ENCODE peak calls at places on chromosomes 16 and 17, in five cellular contexts. One of them, this sample, is unnamed.

GRCh38 chr16:10619271-10619849 is 39.0 kb upstream of the EMP2 start:
- DNase-seq in upper lobe of right lung: peak; percentile 85
- DNase-seq in right cardiac atrium: peak; percentile 61
- DNase-seq in transverse colon: peak; percentile 85
- DNase-seq in GM23248: peak; percentile 31
- DNase-seq in this sample: no peak

GRCh38 chr17:81690066-81690465 is 6.3 kb downstream of the HGS start:
- DNase-seq in upper lobe of right lung: no peak
- DNase-seq in right cardiac atrium: no peak
- DNase-seq in transverse colon: no peak
- DNase-seq in GM23248: no peak
- DNase-seq in this sample: no peak

GRCh38 chr17:53894591-53894990 is 71.9 kb downstream of the KIF2B start:
- DNase-seq in upper lobe of right lung: no peak
- DNase-seq in right cardiac atrium: no peak
- DNase-seq in transverse colon: no peak
- DNase-seq in GM23248: no peak
- DNase-seq in this sample: no peak

GRCh38 chr16:24931091-24931490 is 84.1 kb downstream of the ARHGAP17 start:
- DNase-seq in upper lobe of right lung: no peak
- DNase-seq in right cardiac atrium: no peak
- DNase-seq in transverse colon: no peak
- DNase-seq in GM23248: no peak
- DNase-seq in this sample: no peak

GRCh38 chr17:3798273-3799180 is 2.5 kb downstream of the ITGAE start:
- DNase-seq in upper lobe of right lung: no peak
- DNase-seq in right cardiac atrium: no peak
- DNase-seq in transverse colon: no peak
- DNase-seq in GM23248: peak; percentile 9
- DNase-seq in this sample: no peak

GRCh38 chr16:31052131-31052530 is 18.8 kb downstream of the STX4 start:
- DNase-seq in upper lobe of right lung: no peak
- DNase-seq in right cardiac atrium: no peak
- DNase-seq in transverse colon: peak; percentile 36
- DNase-seq in GM23248: peak; percentile 97
- DNase-seq in this sample: peak; percentile 73

GRCh38 chr16:28951410-28951943 is 740 bp downstream of the NFATC2IP start:
- DNase-seq in upper lobe of right lung: no peak
- DNase-seq in right cardiac atrium: no peak
- DNase-seq in transverse colon: peak; percentile 74
- DNase-seq in GM23248: peak; percentile 53
- DNase-seq in this sample: no peak

GRCh38 chr17:50686494-50687199 is 21.1 kb downstream of the ANKRD40 start:
- DNase-seq in upper lobe of right lung: peak; percentile 66
- DNase-seq in right cardiac atrium: peak; percentile 81
- DNase-seq in transverse colon: peak; percentile 89
- DNase-seq in GM23248: peak; percentile 90
- DNase-seq in this sample: no peak

GRCh38 chr16:65453646-65454045 is 331.8 kb upstream of the CDH11 start:
- DNase-seq in upper lobe of right lung: no peak
- DNase-seq in right cardiac atrium: no peak
- DNase-seq in transverse colon: no peak
- DNase-seq in GM23248: no peak
- DNase-seq in this sample: no peak

GRCh38 chr17:62704381-62704971 is 77.0 kb downstream of the MRC2 start:
- DNase-seq in upper lobe of right lung: peak; percentile 76
- DNase-seq in right cardiac atrium: peak; percentile 51
- DNase-seq in transverse colon: peak; percentile 55
- DNase-seq in GM23248: peak; percentile 53
- DNase-seq in this sample: peak; percentile 60

GRCh38 chr16:35751191-35751941 is 2292.0 kb downstream of the TP53TG3F start:
- DNase-seq in upper lobe of right lung: no peak
- DNase-seq in right cardiac atrium: no peak
- DNase-seq in transverse colon: no peak
- DNase-seq in GM23248: no peak
- DNase-seq in this sample: peak; percentile 4

GRCh38 chr17:64382184-64382583 is 8.5 kb downstream of the PECAM1 start:
- DNase-seq in upper lobe of right lung: peak; percentile 3
- DNase-seq in right cardiac atrium: no peak
- DNase-seq in transverse colon: no peak
- DNase-seq in GM23248: no peak
- DNase-seq in this sample: no peak

GRCh38 chr17:45018514-45019176 is 32.8 kb downstream of the DCAKD start:
- DNase-seq in upper lobe of right lung: no peak
- DNase-seq in right cardiac atrium: peak; percentile 38
- DNase-seq in transverse colon: peak; percentile 41
- DNase-seq in GM23248: peak; percentile 41
- DNase-seq in this sample: no peak

GRCh38 chr17:57909548-57909947 is 45.7 kb downstream of the CUEDC1 start:
- DNase-seq in upper lobe of right lung: no peak
- DNase-seq in right cardiac atrium: no peak
- DNase-seq in transverse colon: no peak
- DNase-seq in GM23248: no peak
- DNase-seq in this sample: no peak

GRCh38 chr17:10217916-10218315 is 19.5 kb upstream of the GAS7 start:
- DNase-seq in upper lobe of right lung: no peak
- DNase-seq in right cardiac atrium: no peak
- DNase-seq in transverse colon: no peak
- DNase-seq in GM23248: peak; percentile 35
- DNase-seq in this sample: no peak

GRCh38 chr16:15518412-15519351 is 84.3 kb downstream of the BMERB1 start:
- DNase-seq in upper lobe of right lung: no peak
- DNase-seq in right cardiac atrium: peak; percentile 78
- DNase-seq in transverse colon: no peak
- DNase-seq in GM23248: peak; percentile 72
- DNase-seq in this sample: no peak

GRCh38 chr16:2813661-2814288 is 3.3 kb upstream of the PRSS21 start:
- DNase-seq in upper lobe of right lung: peak; percentile 46
- DNase-seq in right cardiac atrium: no peak
- DNase-seq in transverse colon: no peak
- DNase-seq in GM23248: no peak
- DNase-seq in this sample: no peak

GRCh38 chr17:81419333-81419885 is 24.2 kb downstream of the BAHCC1 start:
- DNase-seq in upper lobe of right lung: peak; percentile 93
- DNase-seq in right cardiac atrium: peak; percentile 96
- DNase-seq in transverse colon: peak; percentile 82
- DNase-seq in GM23248: peak; percentile 93
- DNase-seq in this sample: peak; percentile 54

GRCh38 chr16:64206877-64207276 is 915.0 kb downstream of the CDH11 start:
- DNase-seq in upper lobe of right lung: no peak
- DNase-seq in right cardiac atrium: no peak
- DNase-seq in transverse colon: no peak
- DNase-seq in GM23248: no peak
- DNase-seq in this sample: no peak

GRCh38 chr17:33463887-33464286 is 170.8 kb upstream of the ASIC2 start:
- DNase-seq in upper lobe of right lung: no peak
- DNase-seq in right cardiac atrium: no peak
- DNase-seq in transverse colon: no peak
- DNase-seq in GM23248: no peak
- DNase-seq in this sample: no peak

GRCh38 chr16:12178251-12178990 is 201.9 kb downstream of the SNX29 start:
- DNase-seq in upper lobe of right lung: no peak
- DNase-seq in right cardiac atrium: peak; percentile 51
- DNase-seq in transverse colon: peak; percentile 33
- DNase-seq in GM23248: peak; percentile 90
- DNase-seq in this sample: no peak

GRCh38 chr17:43367588-43368242 is 31.1 kb upstream of the ARL4D start:
- DNase-seq in upper lobe of right lung: no peak
- DNase-seq in right cardiac atrium: no peak
- DNase-seq in transverse colon: no peak
- DNase-seq in GM23248: peak; percentile 93
- DNase-seq in this sample: no peak

GRCh38 chr17:27407916-27408846 is 48.1 kb upstream of the KSR1 start:
- DNase-seq in upper lobe of right lung: no peak
- DNase-seq in right cardiac atrium: no peak
- DNase-seq in transverse colon: no peak
- DNase-seq in GM23248: peak; percentile 86
- DNase-seq in this sample: peak; percentile 57

GRCh38 chr17:50538549-50539410 is 6.2 kb downstream of the EPN3 start:
- DNase-seq in upper lobe of right lung: no peak
- DNase-seq in right cardiac atrium: no peak
- DNase-seq in transverse colon: peak; percentile 47
- DNase-seq in GM23248: no peak
- DNase-seq in this sample: no peak

GRCh38 chr16:58913456-58913855 is 179.3 kb upstream of the GOT2 start:
- DNase-seq in upper lobe of right lung: no peak
- DNase-seq in right cardiac atrium: no peak
- DNase-seq in transverse colon: no peak
- DNase-seq in GM23248: no peak
- DNase-seq in this sample: no peak

GRCh38 chr17:4142107-4142900 is 526 bp downstream of the ZZEF1 start:
- DNase-seq in upper lobe of right lung: peak; percentile 77
- DNase-seq in right cardiac atrium: peak; percentile 47
- DNase-seq in transverse colon: peak; percentile 36
- DNase-seq in GM23248: peak; percentile 78
- DNase-seq in this sample: no peak

GRCh38 chr16:11994187-11995119 is 17.9 kb downstream of the SNX29 start:
- DNase-seq in upper lobe of right lung: no peak
- DNase-seq in right cardiac atrium: peak; percentile 34
- DNase-seq in transverse colon: peak; percentile 19
- DNase-seq in GM23248: peak; percentile 62
- DNase-seq in this sample: no peak

GRCh38 chr17:80866050-80866793 is 125.4 kb upstream of the CHMP6 start:
- DNase-seq in upper lobe of right lung: no peak
- DNase-seq in right cardiac atrium: peak; percentile 58
- DNase-seq in transverse colon: peak; percentile 71
- DNase-seq in GM23248: peak; percentile 84
- DNase-seq in this sample: no peak

GRCh38 chr16:75580-76501 is 2.2 kb upstream of the MPG start:
- DNase-seq in upper lobe of right lung: peak; percentile 87
- DNase-seq in right cardiac atrium: peak; percentile 80
- DNase-seq in transverse colon: peak; percentile 71
- DNase-seq in GM23248: peak; percentile 88
- DNase-seq in this sample: no peak

GRCh38 chr16:74025-74424 is 1.6 kb upstream of the RHBDF1 start:
- DNase-seq in upper lobe of right lung: no peak
- DNase-seq in right cardiac atrium: peak; percentile 57
- DNase-seq in transverse colon: no peak
- DNase-seq in GM23248: no peak
- DNase-seq in this sample: no peak

GRCh38 chr16:72561-73537 is at the start of gene RHBDF1:
- DNase-seq in upper lobe of right lung: peak; percentile 86
- DNase-seq in right cardiac atrium: peak; percentile 74
- DNase-seq in transverse colon: peak; percentile 73
- DNase-seq in GM23248: peak; percentile 80
- DNase-seq in this sample: no peak

GRCh38 chr16:76535-77272 is 1.3 kb upstream of the MPG start:
- DNase-seq in upper lobe of right lung: peak; percentile 80
- DNase-seq in right cardiac atrium: peak; percentile 92
- DNase-seq in transverse colon: peak; percentile 71
- DNase-seq in GM23248: peak; percentile 90
- DNase-seq in this sample: peak; percentile 61

DNA sequence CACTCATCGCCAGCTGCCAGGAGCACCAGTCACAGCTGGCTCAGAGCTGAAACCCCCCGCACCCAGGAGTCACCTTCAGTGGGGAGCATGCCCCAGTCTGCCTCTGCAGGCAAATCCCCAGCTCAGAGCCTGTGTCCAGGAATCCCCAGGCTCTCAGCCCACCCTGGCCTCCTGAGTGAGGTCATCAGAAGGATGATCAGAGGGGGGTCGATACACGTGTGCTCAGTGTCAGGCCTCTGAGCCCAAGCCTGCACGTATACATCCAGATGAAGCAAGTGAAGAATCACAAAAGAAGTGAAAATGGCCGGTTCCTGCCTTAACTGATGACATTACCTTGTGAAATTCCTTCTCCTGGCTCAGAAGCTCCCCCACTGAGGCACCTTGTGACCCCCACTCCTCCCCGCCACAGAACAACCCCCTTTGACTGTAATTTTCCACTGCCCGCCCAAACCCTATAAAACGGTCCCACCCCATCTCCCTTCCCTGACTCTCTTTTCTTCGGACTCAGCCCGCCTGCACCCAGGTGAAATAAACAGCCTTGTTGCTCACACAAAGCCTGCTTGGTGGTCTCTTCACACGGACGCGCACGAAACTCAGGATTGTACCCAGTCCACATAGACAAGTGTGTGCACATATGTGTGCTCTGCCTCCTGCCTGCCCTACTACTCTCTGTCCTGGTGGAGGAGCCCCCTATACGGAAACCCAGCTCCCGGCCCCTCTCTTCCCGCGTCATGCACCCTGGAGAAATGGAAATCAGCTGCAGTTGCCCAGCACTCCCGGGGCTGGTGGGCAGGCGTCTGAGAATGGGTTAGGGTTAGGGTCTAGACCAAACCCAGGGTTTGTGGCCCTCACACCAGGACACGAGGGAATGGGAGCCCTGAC is 2.2 kb upstream of the RHBDF1 start:
- DNase-seq in upper lobe of right lung: no peak
- DNase-seq in right cardiac atrium: no peak
- DNase-seq in transverse colon: no peak
- DNase-seq in GM23248: no peak
- DNase-seq in this sample: no peak
- H3K4me1 ChIP-seq in upper lobe of right lung: peaks cover 64% of the 10 kb centered on the region
- H3K4me1 ChIP-seq in right cardiac atrium: peaks cover 18% of the 10 kb centered on the region
- H3K4me1 ChIP-seq in transverse colon: peaks cover 41% of the 10 kb centered on the region
- H3K4me1 ChIP-seq in GM23248: peaks cover 41% of the 10 kb centered on the region
- H3K4me1 ChIP-seq in this sample: peaks cover 43% of the 10 kb centered on the region

DNA sequence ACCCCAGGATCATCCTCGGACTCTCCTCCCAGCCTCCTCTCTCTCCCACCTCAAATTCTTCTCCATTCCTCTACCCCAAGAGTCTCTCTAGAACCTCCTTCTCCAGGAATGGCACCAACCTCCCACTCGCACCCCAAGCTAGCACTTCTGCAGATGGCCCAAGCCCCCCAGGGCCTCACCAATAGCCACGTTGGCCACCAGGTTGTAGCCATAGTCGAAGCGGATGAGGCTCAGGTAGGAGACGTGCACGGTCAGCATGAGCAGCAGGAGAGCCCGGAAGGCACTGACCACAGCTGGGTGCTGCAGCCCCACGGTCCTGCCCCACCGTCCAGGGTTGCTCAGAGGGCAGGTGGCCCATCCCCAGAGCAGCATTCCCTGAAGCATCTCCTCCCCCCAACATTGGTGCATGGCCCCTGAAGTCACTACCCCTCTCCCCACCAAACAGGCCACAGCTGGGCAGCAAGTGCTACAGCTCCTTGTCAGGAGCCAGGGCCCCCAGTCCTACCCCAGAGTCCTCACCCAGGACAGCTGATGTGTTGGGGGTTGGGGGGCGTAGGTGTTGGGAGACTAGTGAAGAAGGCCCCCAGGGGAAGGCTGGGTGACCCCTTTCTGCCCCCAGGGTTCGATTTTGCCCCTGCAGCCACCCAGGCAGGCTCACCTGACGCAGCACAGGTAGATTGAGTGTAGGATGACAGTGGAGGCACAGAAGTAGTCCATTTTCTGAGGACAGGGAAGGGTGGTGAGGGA is 5.3 kb downstream of the PNMT start:
- DNase-seq in upper lobe of right lung: peak; percentile 54
- DNase-seq in right cardiac atrium: no peak
- DNase-seq in transverse colon: no peak
- DNase-seq in GM23248: no peak
- DNase-seq in this sample: no peak
- H3K4me1 ChIP-seq in upper lobe of right lung: peaks cover 27% of the 10 kb centered on the region
- H3K4me1 ChIP-seq in right cardiac atrium: peaks cover 21% of the 10 kb centered on the region
- H3K4me1 ChIP-seq in transverse colon: peaks cover 48% of the 10 kb centered on the region
- H3K4me1 ChIP-seq in GM23248: no peaks in the 10 kb centered on the region
- H3K4me1 ChIP-seq in this sample: peaks cover 2% of the 10 kb centered on the region

GRCh38 chr17:75485688-75486087 is 29.3 kb downstream of the TMEM94 start:
- DNase-seq in upper lobe of right lung: peak; percentile 57
- DNase-seq in right cardiac atrium: no peak
- DNase-seq in transverse colon: no peak
- DNase-seq in GM23248: no peak
- DNase-seq in this sample: no peak
- H3K4me1 ChIP-seq in upper lobe of right lung: peaks cover 28% of the 10 kb centered on the region
- H3K4me1 ChIP-seq in right cardiac atrium: peaks cover 8% of the 10 kb centered on the region
- H3K4me1 ChIP-seq in transverse colon: peaks cover 26% of the 10 kb centered on the region
- H3K4me1 ChIP-seq in GM23248: no peaks in the 10 kb centered on the region
- H3K4me1 ChIP-seq in this sample: no peaks in the 10 kb centered on the region

GRCh38 chr17:36989173-36989572 is 40.4 kb downstream of the AATF start:
- DNase-seq in upper lobe of right lung: no peak
- DNase-seq in right cardiac atrium: no peak
- DNase-seq in transverse colon: no peak
- DNase-seq in GM23248: no peak
- DNase-seq in this sample: no peak
- H3K4me1 ChIP-seq in upper lobe of right lung: no peaks in the 10 kb centered on the region
- H3K4me1 ChIP-seq in right cardiac atrium: no peaks in the 10 kb centered on the region
- H3K4me1 ChIP-seq in transverse colon: no peaks in the 10 kb centered on the region
- H3K4me1 ChIP-seq in GM23248: peaks cover 4% of the 10 kb centered on the region
- H3K4me1 ChIP-seq in this sample: no peaks in the 10 kb centered on the region

This sample was measured in keratinocyte.